ENCODE peak calls at places on chromosomes 7 and 10, in four cellular contexts. K is tibial nerve, L is AG04450, F is Panc1. Y is an unnamed sample.

GRCh38 chr10:3090914-3091313 is 23.6 kb downstream of the PFKP start:
- DNase-seq in K (no peak), L (no peak), F (no peak), Y (no peak)

GRCh38 chr7:265998-266850 is 23.7 kb upstream of the FOXL3 start:
- DNase-seq in K (peak; percentile 12), L (no peak), F (no peak), Y (no peak)

GRCh38 chr10:103044942-103045489 is 126.9 kb downstream of the CNNM2 start:
- DNase-seq in K (no peak), L (peak; percentile 98), F (no peak), Y (no peak)

GRCh38 chr10:76036410-76036940 is 605.1 kb downstream of the LRMDA start:
- DNase-seq in K (peak; percentile 74), L (peak; percentile 32), F (peak; percentile 28), Y (no peak)

GRCh38 chr10:108362956-108363355 is 1198.5 kb upstream of the SORCS1 start:
- DNase-seq in K (no peak), L (no peak), F (no peak), Y (no peak)

GRCh38 chr7:134613623-134614347 is 32.9 kb upstream of the BPGM start:
- DNase-seq in K (no peak), L (peak; percentile 91), F (peak; percentile 97), Y (peak; percentile 96)

GRCh38 chr7:121504478-121504877 is 108.4 kb upstream of the FAM3C start:
- DNase-seq in K (no peak), L (peak; percentile 8), F (no peak), Y (no peak)

GRCh38 chr7:17661982-17662585 is 278.2 kb downstream of the SNX13 start:
- DNase-seq in K (no peak), L (no peak), F (no peak), Y (peak; percentile 97)

GRCh38 chr10:61899997-61900828 is 1.3 kb upstream of the ARID5B start:
- DNase-seq in K (peak; percentile 16), L (no peak), F (peak; percentile 69), Y (no peak)

GRCh38 chr7:74178632-74179031 is 4.5 kb downstream of the EIF4H start:
- DNase-seq in K (no peak), L (no peak), F (no peak), Y (no peak)

GRCh38 chr10:36358736-36359135 is 716.6 kb upstream of the FZD8 start:
- DNase-seq in K (no peak), L (peak; percentile 16), F (no peak), Y (no peak)

GRCh38 chr10:8489232-8489631 is 434.7 kb downstream of the GATA3 start:
- DNase-seq in K (no peak), L (no peak), F (no peak), Y (no peak)

GRCh38 chr10:100157140-100157539 is 28.7 kb downstream of the ERLIN1 start:
- DNase-seq in K (no peak), L (no peak), F (no peak), Y (peak; percentile 84)

GRCh38 chr7:141103847-141104429 is 30.1 kb downstream of the TMEM178B start:
- DNase-seq in K (no peak), L (no peak), F (no peak), Y (no peak)

GRCh38 chr10:103069453-103070331 is 123.4 kb downstream of the NT5C2 start:
- DNase-seq in K (peak; percentile 26), L (no peak), F (no peak), Y (peak; percentile 26)

GRCh38 chr7:98945852-98946251 is 67.5 kb downstream of the TRRAP start:
- DNase-seq in K (no peak), L (no peak), F (no peak), Y (no peak)

GRCh38 chr7:24323961-24324480 is 40.0 kb downstream of the NPY start:
- DNase-seq in K (no peak), L (no peak), F (no peak), Y (no peak)

GRCh38 chr7:698515-699259 is 27.8 kb upstream of the DNAAF5 start:
- DNase-seq in K (no peak), L (no peak), F (no peak), Y (no peak)

GRCh38 chr7:112802406-112802805 is 12.2 kb upstream of the TMEM168 start:
- DNase-seq in K (no peak), L (no peak), F (no peak), Y (no peak)

GRCh38 chr10:117668351-117669008 is 125.9 kb downstream of the EMX2 start:
- DNase-seq in K (no peak), L (no peak), F (no peak), Y (no peak)

GRCh38 chr10:4820804-4821401 is 5.1 kb upstream of the AKR1E2 start:
- DNase-seq in K (peak; percentile 23), L (no peak), F (no peak), Y (no peak)

GRCh38 chr10:100828744-100829102 is 83.3 kb downstream of the PAX2 start:
- DNase-seq in K (no peak), L (no peak), F (no peak), Y (no peak)

GRCh38 chr7:151716339-151716722 is 160.6 kb downstream of the PRKAG2 start:
- DNase-seq in K (no peak), L (no peak), F (no peak), Y (no peak)

GRCh38 chr7:150580995-150581394 is 13.8 kb downstream of the GIMAP4 start:
- DNase-seq in K (no peak), L (no peak), F (no peak), Y (no peak)

GRCh38 chr7:150585199-150585598 is 18.0 kb downstream of the GIMAP4 start:
- DNase-seq in K (no peak), L (no peak), F (no peak), Y (no peak)

GRCh38 chr7:150586068-150586777 is 19.0 kb downstream of the GIMAP4 start:
- DNase-seq in K (no peak), L (no peak), F (no peak), Y (no peak)

GRCh38 chr7:150580615-150580986 is 13.4 kb downstream of the GIMAP4 start:
- DNase-seq in K (no peak), L (no peak), F (no peak), Y (no peak)
- H3K27ac ChIP-seq in K (no peak overlapping the region), L (no peak overlapping the region), F (no peak overlapping the region), Y (no peak overlapping the region)

DNA sequence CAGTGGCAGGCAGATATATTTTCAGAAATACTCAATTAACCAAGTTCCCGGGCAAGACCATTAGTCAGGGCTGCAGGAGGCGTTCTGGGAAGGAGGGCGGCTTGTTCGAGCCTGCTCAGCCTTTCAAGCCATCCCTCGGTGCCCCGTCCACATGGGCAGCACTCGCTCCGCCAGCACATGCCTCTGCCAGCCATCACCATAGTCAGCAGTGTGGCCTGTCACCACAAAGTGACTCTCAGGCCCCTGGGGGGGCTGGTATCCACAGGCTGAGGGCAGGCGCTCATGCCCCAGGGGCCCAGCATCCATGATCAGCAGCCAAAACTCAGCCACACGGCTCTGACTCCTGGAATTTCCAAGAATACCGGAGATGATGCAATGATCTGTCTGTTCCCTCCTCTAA is 81.9 kb downstream of the CHST15 start:
- DNase-seq in K (no peak), L (no peak), F (no peak), Y (no peak)
- H3K27ac ChIP-seq in K (no peak overlapping the region), L (no peak overlapping the region), F (no peak overlapping the region), Y (peak overlapping the region; percentile 43)

GRCh38 chr10:104297697-104298660 is 29.0 kb downstream of the GSTO2 start:
- DNase-seq in K (no peak), L (no peak), F (no peak), Y (no peak)
- H3K27ac ChIP-seq in K (no peak overlapping the region), L (peak overlapping the region; percentile 60), F (no peak overlapping the region), Y (no peak overlapping the region)

GRCh38 chr7:91463330-91463729 is 199.1 kb downstream of the FZD1 start:
- DNase-seq in K (no peak), L (no peak), F (no peak), Y (no peak)

GRCh38 chr7:91468231-91468630 is 204.0 kb downstream of the FZD1 start:
- DNase-seq in K (no peak), L (no peak), F (no peak), Y (no peak)

GRCh38 chr7:91465595-91466061 is 201.4 kb downstream of the FZD1 start:
- DNase-seq in K (no peak), L (no peak), F (no peak), Y (no peak)
- H3K27ac ChIP-seq in K (no peak overlapping the region), L (no peak overlapping the region), F (no peak overlapping the region), Y (no peak overlapping the region)

GRCh38 chr7:115476666-115477065 is 553.9 kb downstream of the TFEC start:
- DNase-seq in K (no peak), L (no peak), F (no peak), Y (no peak)

GRCh38 chr7:115477193-115477651 is 553.3 kb downstream of the TFEC start:
- DNase-seq in K (no peak), L (peak; percentile 6), F (no peak), Y (no peak)

GRCh38 chr7:115478426-115478825 is 552.1 kb downstream of the TFEC start:
- DNase-seq in K (no peak), L (no peak), F (no peak), Y (no peak)

GRCh38 chr7:115475774-115476407 is 554.0 kb downstream of the MDFIC start:
- DNase-seq in K (no peak), L (no peak), F (no peak), Y (no peak)

DNA sequence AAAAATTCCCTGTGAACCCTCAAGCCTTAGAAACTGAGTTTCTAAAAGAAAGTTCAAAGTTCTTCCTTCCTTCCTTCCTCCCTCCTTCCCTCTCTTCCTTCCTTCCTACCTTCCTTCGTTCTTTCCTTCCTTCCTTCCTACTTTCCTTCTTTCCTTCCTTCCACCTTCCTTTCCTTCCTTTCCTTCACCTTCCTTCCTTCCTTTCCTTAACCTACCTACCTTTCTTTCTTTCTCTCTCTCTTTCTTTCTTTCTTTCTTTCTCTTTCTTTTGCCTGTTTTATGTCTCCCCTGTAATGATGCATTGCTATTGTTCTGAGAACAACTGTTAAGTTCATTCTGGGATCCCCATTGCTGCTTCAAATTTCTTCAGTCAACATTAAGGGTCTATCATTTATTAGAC is 551.1 kb downstream of the TFEC start:
- DNase-seq in K (no peak), L (no peak), F (no peak), Y (no peak)
- H3K27ac ChIP-seq in K (no peak overlapping the region), L (no peak overlapping the region), F (no peak overlapping the region), Y (no peak overlapping the region)

DNA sequence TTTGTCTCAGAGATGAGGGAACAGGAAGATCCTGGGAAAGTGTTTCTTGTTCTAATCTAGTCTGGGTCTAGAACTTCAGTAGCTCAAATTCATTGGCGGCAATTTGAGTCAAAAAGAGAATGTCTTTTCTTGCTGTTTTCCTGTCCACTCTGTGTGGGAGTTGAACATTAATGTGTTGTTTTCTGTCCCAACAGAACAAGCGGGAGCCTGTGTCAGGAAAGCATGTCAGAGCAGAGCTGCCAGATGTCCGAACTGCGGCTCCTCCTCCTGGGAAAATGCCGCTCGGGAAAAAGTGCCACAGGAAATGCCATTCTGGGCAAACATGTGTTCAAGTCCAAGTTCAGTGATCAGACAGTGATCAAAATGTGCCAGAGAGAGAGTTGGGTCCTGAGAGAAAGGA is 16.0 kb downstream of the GIMAP8 start:
- DNase-seq in K (no peak), L (no peak), F (no peak), Y (no peak)
- H3K27ac ChIP-seq in K (peak overlapping the region; percentile 41), L (no peak overlapping the region), F (no peak overlapping the region), Y (peak overlapping the region; percentile 48)

DNA sequence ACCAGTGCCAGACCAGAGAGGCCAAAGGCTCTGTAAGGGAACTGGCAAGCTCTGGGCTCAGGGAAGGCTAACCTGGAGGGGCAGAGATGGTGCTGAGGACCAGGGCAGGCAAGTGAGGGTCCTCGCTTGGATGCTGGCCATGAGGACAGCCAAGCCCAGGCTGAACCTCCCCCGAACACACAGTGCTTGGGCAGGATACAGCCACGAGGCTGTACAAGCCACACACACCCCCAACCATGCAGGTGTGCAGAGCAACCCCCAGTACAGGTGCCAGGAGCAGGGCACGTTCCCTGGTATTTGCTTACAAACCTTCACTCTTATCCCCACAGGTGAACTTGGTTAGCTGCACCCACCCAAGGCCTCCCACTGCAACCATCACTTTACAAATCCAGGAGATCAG is 185.7 kb downstream of the GRID1 start:
- DNase-seq in K (no peak), L (no peak), F (no peak), Y (no peak)
- H3K27ac ChIP-seq in K (no peak overlapping the region), L (no peak overlapping the region), F (no peak overlapping the region), Y (no peak overlapping the region)

Y was measured in epithelial cell of prostate.